ENCODE peak calls at places on chromosomes 3 and 15, in six cellular contexts. One of them, this sample, is unnamed.

GRCh38 chr3:10756546-10756945 is 59.5 kb upstream of the SLC6A11 start:
- DNase-seq in progenitor cell of endocrine pancreas: no peak
- DNase-seq in brain microvascular endothelial cell: no peak
- DNase-seq in GM12865: no peak
- DNase-seq in AG04450: no peak
- DNase-seq in neural crest cell: no peak
- DNase-seq in this sample: no peak

GRCh38 chr3:50318615-50319014 is 3.9 kb downstream of the HYAL2 start:
- DNase-seq in progenitor cell of endocrine pancreas: no peak
- DNase-seq in brain microvascular endothelial cell: no peak
- DNase-seq in GM12865: no peak
- DNase-seq in AG04450: no peak
- DNase-seq in neural crest cell: no peak
- DNase-seq in this sample: no peak

GRCh38 chr3:50620420-50620819 is 3.5 kb downstream of the MAPKAPK3 start:
- DNase-seq in progenitor cell of endocrine pancreas: no peak
- DNase-seq in brain microvascular endothelial cell: no peak
- DNase-seq in GM12865: no peak
- DNase-seq in AG04450: no peak
- DNase-seq in neural crest cell: no peak
- DNase-seq in this sample: no peak

GRCh38 chr3:172591171-172591605 is 68.0 kb upstream of the TNFSF10 start:
- DNase-seq in progenitor cell of endocrine pancreas: no peak
- DNase-seq in brain microvascular endothelial cell: no peak
- DNase-seq in GM12865: no peak
- DNase-seq in AG04450: no peak
- DNase-seq in neural crest cell: no peak
- DNase-seq in this sample: no peak

GRCh38 chr3:195260286-195260905 is 10.6 kb downstream of the XXYLT1 start:
- DNase-seq in progenitor cell of endocrine pancreas: no peak
- DNase-seq in brain microvascular endothelial cell: no peak
- DNase-seq in GM12865: peak; percentile 28
- DNase-seq in AG04450: no peak
- DNase-seq in neural crest cell: no peak
- DNase-seq in this sample: no peak

GRCh38 chr15:61556037-61556648 is 327.0 kb upstream of the RORA start:
- DNase-seq in progenitor cell of endocrine pancreas: no peak
- DNase-seq in brain microvascular endothelial cell: peak; percentile 79
- DNase-seq in GM12865: no peak
- DNase-seq in AG04450: no peak
- DNase-seq in neural crest cell: no peak
- DNase-seq in this sample: no peak

GRCh38 chr15:65612949-65613348 is 2.0 kb upstream of the INTS14 start:
- DNase-seq in progenitor cell of endocrine pancreas: no peak
- DNase-seq in brain microvascular endothelial cell: no peak
- DNase-seq in GM12865: no peak
- DNase-seq in AG04450: no peak
- DNase-seq in neural crest cell: no peak
- DNase-seq in this sample: no peak

GRCh38 chr3:142888484-142889262 is at the start of gene PCOLCE2:
- DNase-seq in progenitor cell of endocrine pancreas: peak; percentile 30
- DNase-seq in brain microvascular endothelial cell: no peak
- DNase-seq in GM12865: peak; percentile 13
- DNase-seq in AG04450: no peak
- DNase-seq in neural crest cell: peak; percentile 29
- DNase-seq in this sample: peak; percentile 44

GRCh38 chr3:15923640-15924405 is 126.0 kb upstream of the ANKRD28 start:
- DNase-seq in progenitor cell of endocrine pancreas: no peak
- DNase-seq in brain microvascular endothelial cell: no peak
- DNase-seq in GM12865: no peak
- DNase-seq in AG04450: no peak
- DNase-seq in neural crest cell: no peak
- DNase-seq in this sample: no peak

GRCh38 chr15:74406992-74407705 is 26.6 kb downstream of the SEMA7A start:
- DNase-seq in progenitor cell of endocrine pancreas: no peak
- DNase-seq in brain microvascular endothelial cell: peak; percentile 85
- DNase-seq in GM12865: no peak
- DNase-seq in AG04450: peak; percentile 74
- DNase-seq in neural crest cell: peak; percentile 30
- DNase-seq in this sample: no peak

GRCh38 chr15:77834276-77834990 is 201.7 kb upstream of the LINGO1 start:
- DNase-seq in progenitor cell of endocrine pancreas: no peak
- DNase-seq in brain microvascular endothelial cell: no peak
- DNase-seq in GM12865: no peak
- DNase-seq in AG04450: no peak
- DNase-seq in neural crest cell: no peak
- DNase-seq in this sample: no peak

DNA sequence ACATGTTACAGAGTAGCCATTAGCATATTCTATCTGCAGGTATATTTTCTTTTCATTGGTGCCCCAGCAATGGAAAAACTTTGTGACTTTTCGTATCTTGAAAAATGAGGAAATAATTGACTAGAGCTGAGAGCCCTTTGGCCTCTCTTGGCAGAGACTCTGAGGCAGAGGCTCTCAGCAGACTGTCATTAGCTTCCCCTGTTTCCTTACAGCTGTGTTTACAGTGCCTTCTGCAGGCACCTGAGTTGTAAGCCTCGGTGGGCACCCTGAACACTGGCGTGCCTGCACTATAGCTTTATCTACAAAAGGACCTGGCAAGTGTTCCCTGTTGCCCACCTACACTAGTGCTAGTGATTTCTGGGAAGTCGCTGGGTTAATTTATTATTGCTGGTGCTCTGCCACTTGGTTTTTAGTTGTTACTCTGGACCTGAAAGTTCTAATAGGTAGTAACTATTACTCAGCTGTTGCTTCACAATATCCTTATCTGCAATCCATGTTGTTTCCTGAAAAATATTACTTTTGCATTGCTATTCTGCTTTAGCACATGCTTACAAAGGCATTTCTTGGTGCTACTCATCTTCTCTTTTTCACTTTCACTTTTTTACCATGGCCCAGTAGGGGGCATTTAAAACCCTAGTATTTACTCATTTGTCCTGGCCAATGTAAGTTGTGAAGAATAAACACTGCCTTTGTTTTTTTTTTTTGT is 7.8 kb upstream of the GPR171 start:
- DNase-seq in progenitor cell of endocrine pancreas: no peak
- DNase-seq in brain microvascular endothelial cell: no peak
- DNase-seq in GM12865: peak; percentile 32
- DNase-seq in AG04450: no peak
- DNase-seq in neural crest cell: no peak
- DNase-seq in this sample: no peak
- TF ChIP-seq CTCF in progenitor cell of endocrine pancreas: no peak
- TF ChIP-seq CTCF in brain microvascular endothelial cell: no peak
- TF ChIP-seq CTCF in GM12865: peak; percentile 18
- TF ChIP-seq CTCF in AG04450: peak; percentile 22
- TF ChIP-seq CTCF in neural crest cell: no peak
- TF ChIP-seq CTCF in this sample: no peak

DNA sequence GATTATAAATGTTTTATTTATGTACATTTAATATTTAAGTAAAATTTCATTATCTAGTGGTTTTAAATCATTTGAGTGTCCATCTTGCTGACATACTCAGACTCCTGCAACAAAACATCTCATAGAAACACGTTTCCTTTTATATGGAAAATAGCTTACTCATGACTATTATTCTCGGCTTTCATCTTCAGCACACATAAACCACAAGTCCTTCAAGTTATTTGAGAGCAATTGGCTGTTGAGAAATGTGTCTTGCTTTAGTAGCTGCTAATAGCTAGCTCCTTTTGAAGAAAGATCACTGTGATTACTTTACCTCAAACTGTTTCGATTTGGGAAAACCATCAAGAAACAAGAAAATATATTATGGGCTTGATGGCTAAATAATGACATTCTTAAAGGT is 559.0 kb downstream of the MECOM start:
- DNase-seq in progenitor cell of endocrine pancreas: no peak
- DNase-seq in brain microvascular endothelial cell: peak; percentile 19
- DNase-seq in GM12865: no peak
- DNase-seq in AG04450: no peak
- DNase-seq in neural crest cell: no peak
- DNase-seq in this sample: no peak
- TF ChIP-seq CTCF in progenitor cell of endocrine pancreas: no peak
- TF ChIP-seq CTCF in brain microvascular endothelial cell: no peak
- TF ChIP-seq CTCF in GM12865: no peak
- TF ChIP-seq CTCF in AG04450: no peak
- TF ChIP-seq CTCF in neural crest cell: no peak
- TF ChIP-seq CTCF in this sample: no peak

DNA sequence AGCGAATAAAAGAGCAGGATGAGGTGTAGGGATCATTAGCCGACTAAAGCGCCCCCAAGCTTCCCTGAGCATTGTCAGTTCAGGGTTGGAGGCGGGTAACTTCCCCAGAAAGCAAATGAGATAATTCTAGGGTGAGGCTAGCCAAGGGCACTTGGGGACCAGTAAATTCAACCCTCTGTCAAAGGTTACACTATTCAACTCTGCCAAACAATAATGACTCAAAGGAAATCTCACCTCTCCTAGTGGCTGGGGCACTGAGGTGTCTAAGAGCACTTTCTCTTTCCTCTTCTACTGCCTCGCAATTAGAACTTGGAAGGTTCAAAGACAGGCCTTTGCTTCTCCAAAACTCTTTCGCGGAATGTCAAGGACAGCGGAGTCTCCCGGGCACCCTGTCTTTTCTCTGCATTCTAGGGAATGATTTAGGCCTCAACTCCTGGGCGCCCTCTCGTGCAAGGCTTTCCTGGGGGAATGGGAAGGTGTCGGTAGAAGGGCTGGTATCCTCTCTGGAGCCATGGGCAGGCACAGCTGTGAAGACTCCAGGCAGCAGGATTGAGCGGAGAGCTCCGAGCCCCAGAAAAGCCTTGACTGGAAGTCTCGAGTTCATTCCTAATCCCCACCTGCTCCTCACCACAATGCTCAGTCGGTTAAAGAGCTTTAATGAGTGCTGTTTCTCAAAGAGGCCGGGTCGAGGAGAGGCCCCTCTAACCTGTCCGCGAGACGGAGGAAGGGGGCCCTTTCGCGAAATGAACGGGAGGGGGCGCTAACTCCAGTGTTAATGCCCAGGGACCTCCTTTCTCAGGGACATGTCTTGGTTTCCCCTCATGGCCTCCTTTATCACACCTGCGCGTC is 21.9 kb downstream of the ZIC4 start:
- DNase-seq in progenitor cell of endocrine pancreas: no peak
- DNase-seq in brain microvascular endothelial cell: no peak
- DNase-seq in GM12865: no peak
- DNase-seq in AG04450: no peak
- DNase-seq in neural crest cell: no peak
- DNase-seq in this sample: no peak
- TF ChIP-seq CTCF in progenitor cell of endocrine pancreas: peak; percentile 46
- TF ChIP-seq CTCF in brain microvascular endothelial cell: peak; percentile 26
- TF ChIP-seq CTCF in GM12865: peak; percentile 8
- TF ChIP-seq CTCF in AG04450: no peak
- TF ChIP-seq CTCF in neural crest cell: peak; percentile 38
- TF ChIP-seq CTCF in this sample: no peak

GRCh38 chr3:139629033-139629432 is 48.7 kb downstream of the NMNAT3 start:
- DNase-seq in progenitor cell of endocrine pancreas: no peak
- DNase-seq in brain microvascular endothelial cell: peak; percentile 9
- DNase-seq in GM12865: peak; percentile 56
- DNase-seq in AG04450: no peak
- DNase-seq in neural crest cell: no peak
- DNase-seq in this sample: no peak
- TF ChIP-seq CTCF in progenitor cell of endocrine pancreas: peak; percentile 51
- TF ChIP-seq CTCF in brain microvascular endothelial cell: peak; percentile 63
- TF ChIP-seq CTCF in GM12865: peak; percentile 43
- TF ChIP-seq CTCF in AG04450: peak; percentile 39
- TF ChIP-seq CTCF in neural crest cell: peak; percentile 46
- TF ChIP-seq CTCF in this sample: peak; percentile 5

GRCh38 chr3:110881069-110881468 is 190.5 kb upstream of the NECTIN3 start:
- DNase-seq in progenitor cell of endocrine pancreas: no peak
- DNase-seq in brain microvascular endothelial cell: peak; percentile 6
- DNase-seq in GM12865: peak; percentile 47
- DNase-seq in AG04450: peak; percentile 1
- DNase-seq in neural crest cell: no peak
- DNase-seq in this sample: no peak
- TF ChIP-seq CTCF in progenitor cell of endocrine pancreas: peak; percentile 23
- TF ChIP-seq CTCF in brain microvascular endothelial cell: peak; percentile 48
- TF ChIP-seq CTCF in GM12865: peak; percentile 25
- TF ChIP-seq CTCF in AG04450: peak; percentile 29
- TF ChIP-seq CTCF in neural crest cell: peak; percentile 29
- TF ChIP-seq CTCF in this sample: no peak

GRCh38 chr3:178244653-178245384 is 291.4 kb upstream of the KCNMB2 start:
- DNase-seq in progenitor cell of endocrine pancreas: no peak
- DNase-seq in brain microvascular endothelial cell: no peak
- DNase-seq in GM12865: no peak
- DNase-seq in AG04450: no peak
- DNase-seq in neural crest cell: no peak
- DNase-seq in this sample: no peak

GRCh38 chr3:178246004-178246403 is 290.2 kb upstream of the KCNMB2 start:
- DNase-seq in progenitor cell of endocrine pancreas: no peak
- DNase-seq in brain microvascular endothelial cell: no peak
- DNase-seq in GM12865: peak; percentile 7
- DNase-seq in AG04450: no peak
- DNase-seq in neural crest cell: no peak
- DNase-seq in this sample: no peak

DNA sequence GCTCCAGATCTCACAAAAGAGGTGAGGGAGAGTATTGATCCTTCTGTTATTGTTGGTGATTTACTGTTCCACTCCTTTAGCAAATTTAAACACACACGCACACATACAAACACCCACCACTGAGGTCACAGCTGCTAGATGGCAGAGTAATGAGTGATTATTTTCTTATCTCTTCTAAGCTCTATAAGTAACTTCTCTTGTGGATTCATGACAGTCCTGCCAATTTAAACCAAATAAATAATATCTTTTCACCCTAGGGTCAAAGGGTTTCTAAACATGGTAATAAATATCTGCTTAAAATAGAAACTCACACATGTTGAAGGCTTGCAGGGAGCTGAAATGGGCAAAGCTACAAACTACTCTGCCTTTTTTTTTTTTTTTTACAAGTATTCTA is 290.9 kb upstream of the KCNMB2 start:
- DNase-seq in progenitor cell of endocrine pancreas: no peak
- DNase-seq in brain microvascular endothelial cell: no peak
- DNase-seq in GM12865: no peak
- DNase-seq in AG04450: peak; percentile 11
- DNase-seq in neural crest cell: no peak
- DNase-seq in this sample: no peak
- TF ChIP-seq CTCF in progenitor cell of endocrine pancreas: no peak
- TF ChIP-seq CTCF in brain microvascular endothelial cell: no peak
- TF ChIP-seq CTCF in GM12865: no peak
- TF ChIP-seq CTCF in AG04450: no peak
- TF ChIP-seq CTCF in neural crest cell: no peak
- TF ChIP-seq CTCF in this sample: no peak